ENCODE peak calls at places on chromosomes 6 and 20, in six cellular contexts. H, P, E, N, J and W are unnamed samples.
A peak's percentile ranks its signal among the peaks of the same experiment; 100 is the strongest.

GRCh38 chr6:40640591-40641293 is 53.6 kb upstream of the LRFN2 start:
- DNase-seq in H (no peak), P (no peak), E (no peak), N (no peak), J (no peak), W (peak; percentile 20)

GRCh38 chr20:48829940-48830339 is 2.1 kb upstream of the PREX1 start:
- DNase-seq in H (no peak), P (no peak), E (no peak), N (no peak), J (no peak), W (no peak)

GRCh38 chr6:138592698-138593097 is 93.4 kb upstream of the NHSL1 start:
- DNase-seq in H (no peak), P (no peak), E (no peak), N (peak; percentile 55), J (no peak), W (peak; percentile 72)

GRCh38 chr20:36779656-36780025 is 6.1 kb upstream of the DSN1 start:
- DNase-seq in H (no peak), P (no peak), E (peak; percentile 5), N (no peak), J (no peak), W (no peak)

GRCh38 chr6:14266266-14266665 is 148.7 kb downstream of the CD83 start:
- DNase-seq in H (no peak), P (no peak), E (no peak), N (no peak), J (no peak), W (no peak)

GRCh38 chr20:48638546-48638945 is 189.3 kb downstream of the PREX1 start:
- DNase-seq in H (no peak), P (no peak), E (no peak), N (no peak), J (peak; percentile 73), W (peak; percentile 51)

GRCh38 chr6:5513393-5513792 is 252.1 kb downstream of the FARS2 start:
- DNase-seq in H (no peak), P (no peak), E (peak; percentile 28), N (no peak), J (no peak), W (no peak)

GRCh38 chr20:44635877-44636276 is 15.6 kb downstream of the ADA start:
- DNase-seq in H (no peak), P (no peak), E (no peak), N (no peak), J (no peak), W (no peak)

GRCh38 chr20:33977535-33977934 is 16.2 kb upstream of the RALY start:
- DNase-seq in H (no peak), P (no peak), E (no peak), N (no peak), J (no peak), W (no peak)

GRCh38 chr20:53405070-53405603 is 188.5 kb downstream of the ZNF217 start:
- DNase-seq in H (no peak), P (no peak), E (no peak), N (no peak), J (no peak), W (no peak)

GRCh38 chr20:46562373-46563169 is 12.1 kb upstream of the OCSTAMP start:
- DNase-seq in H (peak; percentile 82), P (peak; percentile 87), E (peak; percentile 88), N (no peak), J (peak; percentile 80), W (peak; percentile 81)

GRCh38 chr6:163291622-163292021 is 122.9 kb upstream of the QKI start:
- DNase-seq in H (no peak), P (no peak), E (no peak), N (no peak), J (peak; percentile 67), W (no peak)

GRCh38 chr20:23782366-23782983 is 31.7 kb upstream of the CST1 start:
- DNase-seq in H (peak; percentile 40), P (no peak), E (peak; percentile 33), N (no peak), J (peak; percentile 29), W (peak; percentile 54)

GRCh38 chr6:85866373-85866740 is 223.7 kb upstream of the SYNCRIP start:
- DNase-seq in H (no peak), P (no peak), E (no peak), N (no peak), J (no peak), W (no peak)

GRCh38 chr6:167966540-167966905 is 30.9 kb upstream of the KIF25 start:
- DNase-seq in H (no peak), P (no peak), E (no peak), N (no peak), J (no peak), W (no peak)

GRCh38 chr6:169763308-169763707 is 11.9 kb downstream of the ERMARD start:
- DNase-seq in H (no peak), P (no peak), E (no peak), N (no peak), J (no peak), W (no peak)

GRCh38 chr20:49658508-49658907 is 55.2 kb downstream of the B4GALT5 start:
- DNase-seq in H (no peak), P (no peak), E (no peak), N (no peak), J (no peak), W (no peak)

GRCh38 chr6:77339926-77340325 is 123.4 kb downstream of the HTR1B start:
- DNase-seq in H (no peak), P (no peak), E (no peak), N (no peak), J (no peak), W (no peak)

GRCh38 chr6:166544294-166544605 is 42.2 kb downstream of the RAMACL start:
- DNase-seq in H (no peak), P (no peak), E (no peak), N (no peak), J (no peak), W (no peak)

GRCh38 chr6:142698751-142699150 is 246.2 kb downstream of the HIVEP2 start:
- DNase-seq in H (peak; percentile 5), P (no peak), E (no peak), N (no peak), J (no peak), W (no peak)

GRCh38 chr6:2524090-2524489 is 226.6 kb downstream of the MYLK4 start:
- DNase-seq in H (no peak), P (peak; percentile 82), E (no peak), N (no peak), J (peak; percentile 7), W (peak; percentile 56)

GRCh38 chr6:139240161-139241010 is 51.4 kb downstream of the TXLNB start:
- DNase-seq in H (no peak), P (no peak), E (no peak), N (no peak), J (peak; percentile 67), W (no peak)

GRCh38 chr6:54916858-54917257 is 70.3 kb downstream of the FAM83B start:
- DNase-seq in H (peak; percentile 15), P (no peak), E (no peak), N (no peak), J (no peak), W (no peak)

GRCh38 chr20:53866787-53867740 is 203.3 kb downstream of the BCAS1 start:
- DNase-seq in H (no peak), P (peak; percentile 82), E (no peak), N (peak; percentile 86), J (no peak), W (no peak)

GRCh38 chr6:139990865-139991264 is 616.4 kb upstream of the CITED2 start:
- DNase-seq in H (no peak), P (no peak), E (no peak), N (no peak), J (no peak), W (no peak)

GRCh38 chr20:10498196-10498595 is 63.1 kb downstream of the SLX4IP start:
- DNase-seq in H (no peak), P (no peak), E (no peak), N (no peak), J (peak; percentile 65), W (peak; percentile 52)

GRCh38 chr6:89144358-89145041 is 1.4 kb upstream of the PM20D2 start:
- DNase-seq in H (no peak), P (no peak), E (no peak), N (no peak), J (no peak), W (peak; percentile 18)

GRCh38 chr20:33951171-33951570 is 42.5 kb upstream of the RALY start:
- DNase-seq in H (no peak), P (no peak), E (no peak), N (no peak), J (no peak), W (no peak)

GRCh38 chr6:109083657-109084056 is 11.0 kb downstream of the SESN1 start:
- DNase-seq in H (no peak), P (no peak), E (no peak), N (no peak), J (no peak), W (no peak)

GRCh38 chr6:148837941-148838340 is 91.1 kb downstream of the UST start:
- DNase-seq in H (peak; percentile 6), P (no peak), E (no peak), N (no peak), J (no peak), W (no peak)

GRCh38 chr6:44192428-44193041 is 24.2 kb upstream of the MYMX start:
- DNase-seq in H (no peak), P (no peak), E (no peak), N (no peak), J (peak; percentile 56), W (no peak)

DNA sequence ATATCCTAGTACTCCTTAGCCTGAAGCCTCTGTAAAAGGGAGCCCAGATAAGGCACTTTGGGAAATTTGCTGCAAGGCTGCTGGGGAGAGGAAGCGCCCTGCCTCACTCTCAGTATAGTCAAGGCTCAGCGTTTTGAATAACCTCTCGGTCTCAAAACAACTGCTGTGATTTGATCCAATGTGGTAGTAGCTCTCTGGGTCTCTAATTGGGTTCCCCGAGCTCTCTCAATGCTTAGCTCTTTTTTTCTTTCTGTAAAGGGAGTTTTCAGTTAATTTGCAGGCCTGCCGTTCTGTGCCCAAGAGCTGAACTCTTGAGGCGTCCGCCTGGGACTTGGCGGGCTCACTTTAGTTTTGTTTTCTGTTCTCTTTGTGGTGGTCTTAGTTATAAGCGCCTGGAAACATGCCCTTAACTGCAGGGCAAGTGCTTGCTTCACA is 41.2 kb downstream of the ZHX3 start:
- DNase-seq in H (no peak), P (no peak), E (no peak), N (no peak), J (no peak), W (no peak)
- H3K4me3 ChIP-seq in H (no peak overlapping the region), P (no peak overlapping the region), E (no peak overlapping the region), N (no peak overlapping the region), J (no peak overlapping the region), W (no peak overlapping the region)

DNA sequence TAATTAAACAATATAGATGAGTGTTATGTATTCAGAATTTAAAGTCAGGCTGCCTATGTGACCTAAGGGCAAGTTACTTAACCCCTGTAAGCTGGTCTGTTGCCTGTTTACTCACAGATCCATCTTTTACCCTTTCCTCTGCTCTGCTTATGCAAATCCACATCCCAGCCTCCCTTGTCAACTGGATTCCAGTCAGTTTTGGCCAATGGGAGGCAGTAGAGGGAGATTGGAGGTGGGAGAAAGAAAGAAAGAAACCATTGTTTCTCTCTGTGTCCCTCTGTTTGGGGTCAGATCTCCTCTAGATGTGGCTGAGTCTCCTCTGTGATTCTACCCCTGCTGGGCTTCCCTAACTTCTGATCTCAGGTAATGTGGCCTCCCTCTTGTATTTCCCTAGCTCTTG is 266.8 kb upstream of the PLN start:
- DNase-seq in H (no peak), P (peak; percentile 11), E (no peak), N (no peak), J (no peak), W (no peak)
- TF ChIP-seq CTCF in H (no peak), P (no peak), E (no peak), N (no peak), J (no peak), W (no peak)

GRCh38 chr20:63548542-63548941 is 993 bp upstream of the SRMS start:
- DNase-seq in H (no peak), P (no peak), E (no peak), N (no peak), J (no peak), W (no peak)
- TF ChIP-seq MYC in H (no peak), P (no peak), E (no peak), N (no peak), J (no peak), W (no peak)

GRCh38 chr20:56414842-56415765 is 3.0 kb downstream of the CASS4 start:
- DNase-seq in H (no peak), P (no peak), E (peak; percentile 54), N (no peak), J (no peak), W (no peak)
- H3K4me3 ChIP-seq in H (no peak overlapping the region), P (no peak overlapping the region), E (peak overlapping the region; percentile 77), N (no peak overlapping the region), J (no peak overlapping the region), W (no peak overlapping the region)